ENCODE peak calls at places on chromosomes 4 and X, in eight cellular contexts. A is Peyer's patch, P is T1000, Y is NCI-H2081, K is iPS-NIHi11, L is ascending aorta, X is fibroblast of pulmonary artery, U is progenitor cell of endocrine pancreas. Q is an unnamed sample.

GRCh38 chr4:76442807-76443206 is 7.8 kb downstream of the SHROOM3 start:
- DNase-seq in P (no peak), K (no peak), A (no peak), X (no peak), Y (no peak), L (no peak), U (no peak), Q (no peak)

GRCh38 chr4:169351860-169352259 is 81.1 kb upstream of the SH3RF1 start:
- DNase-seq in X (peak), P (no peak), L (no peak), U (no peak), A (no peak), Y (no peak), K (no peak), Q (no peak)

GRCh38 chrX:18613930-18614639 is 57.8 kb downstream of the RS1 start:
- DNase-seq in X (no peak), P (no peak), U (no peak), K (no peak), L (no peak), Y (no peak), A (no peak), Q (no peak)

GRCh38 chrX:39158801-39159657 is 357.8 kb downstream of the MID1IP1 start:
- DNase-seq in U (no peak), Y (peak), X (peak), K (no peak), A (no peak), L (no peak), P (peak), Q (peak)

GRCh38 chr4:111537861-111538260 is 607.4 kb upstream of the FAM241A start:
- DNase-seq in X (peak), K (no peak), A (no peak), Y (no peak), L (no peak), U (no peak), P (no peak), Q (no peak)

GRCh38 chrX:16479206-16479869 is 170.6 kb upstream of the S100G start:
- DNase-seq in L (no peak), Y (no peak), A (no peak), K (no peak), P (no peak), X (peak), U (no peak), Q (no peak)

GRCh38 chrX:70089575-70090297 is 27.5 kb downstream of the OTUD6A start:
- DNase-seq in A (no peak), L (no peak), P (no peak), K (no peak), X (peak), U (no peak), Y (no peak), Q (no peak)

GRCh38 chrX:9352683-9353430 is 112.0 kb upstream of the TBL1X start:
- DNase-seq in U (no peak), Y (no peak), P (no peak), X (peak), K (no peak), A (peak), L (peak), Q (no peak)

GRCh38 chrX:48617542-48618340 is 20.4 kb downstream of the WDR13 start:
- DNase-seq in X (peak), L (no peak), K (no peak), A (peak), P (no peak), U (no peak), Y (peak), Q (no peak)

GRCh38 chr4:119162174-119162573 is 26.5 kb downstream of the MYOZ2 start:
- DNase-seq in P (no peak), K (no peak), X (no peak), Y (no peak), A (no peak), L (no peak), U (no peak), Q (no peak)

GRCh38 chr4:7988437-7988836 is 48.8 kb upstream of the AFAP1 start:
- DNase-seq in A (no peak), L (no peak), X (peak), Y (no peak), K (no peak), U (no peak), P (no peak), Q (no peak)

GRCh38 chr4:149690726-149691125 is 124.9 kb downstream of the IQCM start:
- DNase-seq in A (no peak), P (no peak), U (no peak), L (no peak), K (peak), X (no peak), Y (no peak), Q (no peak)

GRCh38 chrX:30577362-30577961 is at the start of gene TASL:
- DNase-seq in P (no peak), X (no peak), U (no peak), A (peak), Y (no peak), L (no peak), K (no peak), Q (no peak)

GRCh38 chr4:175824110-175824509 is 12.0 kb upstream of the GPM6A start:
- DNase-seq in L (no peak), Y (no peak), A (no peak), U (no peak), P (no peak), K (no peak), X (no peak), Q (no peak)

GRCh38 chr4:169485791-169486742 is 126.3 kb downstream of the NEK1 start:
- DNase-seq in Y (peak), A (peak), L (no peak), K (peak), P (no peak), X (peak), U (peak), Q (peak)

Q was measured in NCI-H2107.